ENCODE peak calls at places on chromosomes 3 and 15, in six cellular contexts. One of them, this sample, is unnamed.

GRCh38 chr15:41568350-41569017 is 9.5 kb downstream of the TYRO3 start:
- DNase-seq in MCF 10A: no peak
- DNase-seq in NCI-H2171 treated with DMSO at 0.1 percent for 48 hours: no peak
- DNase-seq in breast epithelium: no peak
- DNase-seq in psoas muscle: no peak
- DNase-seq in stimulated activated CD4-positive, alpha-beta T cell treated with anti-CD3 and anti-CD28 coated beads, Interleukin-12 subunit alpha, Interleukin-12 subunit beta, amount 100 ng/mL, for 48 hours: no peak
- DNase-seq in this sample: no peak

GRCh38 chr3:160486459-160486869 is 36.9 kb upstream of the TRIM59 start:
- DNase-seq in stimulated activated CD4-positive, alpha-beta T cell treated with anti-CD3 and anti-CD28 coated beads, Interleukin-12 subunit alpha, Interleukin-12 subunit beta, amount 100 ng/mL, for 48 hours: no peak
- DNase-seq in psoas muscle: no peak
- DNase-seq in breast epithelium: no peak
- DNase-seq in MCF 10A: peak
- DNase-seq in NCI-H2171 treated with DMSO at 0.1 percent for 48 hours: peak
- DNase-seq in this sample: no peak

GRCh38 chr15:68224546-68225250 is 4.8 kb downstream of the CLN6 start:
- DNase-seq in MCF 10A: no peak
- DNase-seq in NCI-H2171 treated with DMSO at 0.1 percent for 48 hours: peak
- DNase-seq in stimulated activated CD4-positive, alpha-beta T cell treated with anti-CD3 and anti-CD28 coated beads, Interleukin-12 subunit alpha, Interleukin-12 subunit beta, amount 100 ng/mL, for 48 hours: no peak
- DNase-seq in breast epithelium: no peak
- DNase-seq in psoas muscle: no peak
- DNase-seq in this sample: no peak

GRCh38 chr3:23837691-23838090 is 31.9 kb downstream of the UBE2E1 start:
- DNase-seq in NCI-H2171 treated with DMSO at 0.1 percent for 48 hours: no peak
- DNase-seq in MCF 10A: no peak
- DNase-seq in stimulated activated CD4-positive, alpha-beta T cell treated with anti-CD3 and anti-CD28 coated beads, Interleukin-12 subunit alpha, Interleukin-12 subunit beta, amount 100 ng/mL, for 48 hours: no peak
- DNase-seq in psoas muscle: no peak
- DNase-seq in breast epithelium: no peak
- DNase-seq in this sample: no peak

GRCh38 chr3:67739851-67740250 is 85.4 kb upstream of the SUCLG2 start:
- DNase-seq in psoas muscle: no peak
- DNase-seq in breast epithelium: no peak
- DNase-seq in NCI-H2171 treated with DMSO at 0.1 percent for 48 hours: no peak
- DNase-seq in MCF 10A: no peak
- DNase-seq in stimulated activated CD4-positive, alpha-beta T cell treated with anti-CD3 and anti-CD28 coated beads, Interleukin-12 subunit alpha, Interleukin-12 subunit beta, amount 100 ng/mL, for 48 hours: no peak
- DNase-seq in this sample: no peak

GRCh38 chr3:115272036-115272824 is 125.1 kb upstream of the ZBTB20 start:
- DNase-seq in psoas muscle: no peak
- DNase-seq in MCF 10A: no peak
- DNase-seq in breast epithelium: no peak
- DNase-seq in stimulated activated CD4-positive, alpha-beta T cell treated with anti-CD3 and anti-CD28 coated beads, Interleukin-12 subunit alpha, Interleukin-12 subunit beta, amount 100 ng/mL, for 48 hours: no peak
- DNase-seq in NCI-H2171 treated with DMSO at 0.1 percent for 48 hours: no peak
- DNase-seq in this sample: no peak

GRCh38 chr15:42921049-42921731 is 612 bp upstream of the TTBK2 start:
- DNase-seq in stimulated activated CD4-positive, alpha-beta T cell treated with anti-CD3 and anti-CD28 coated beads, Interleukin-12 subunit alpha, Interleukin-12 subunit beta, amount 100 ng/mL, for 48 hours: no peak
- DNase-seq in MCF 10A: no peak
- DNase-seq in psoas muscle: peak
- DNase-seq in NCI-H2171 treated with DMSO at 0.1 percent for 48 hours: no peak
- DNase-seq in breast epithelium: no peak
- DNase-seq in this sample: peak

GRCh38 chr3:14570089-14570488 is 29.9 kb upstream of the GRIP2 start:
- DNase-seq in NCI-H2171 treated with DMSO at 0.1 percent for 48 hours: no peak
- DNase-seq in MCF 10A: no peak
- DNase-seq in stimulated activated CD4-positive, alpha-beta T cell treated with anti-CD3 and anti-CD28 coated beads, Interleukin-12 subunit alpha, Interleukin-12 subunit beta, amount 100 ng/mL, for 48 hours: no peak
- DNase-seq in psoas muscle: no peak
- DNase-seq in breast epithelium: no peak
- DNase-seq in this sample: no peak

GRCh38 chr3:135023985-135024658 is 229.1 kb downstream of the EPHB1 start:
- DNase-seq in psoas muscle: no peak
- DNase-seq in MCF 10A: no peak
- DNase-seq in NCI-H2171 treated with DMSO at 0.1 percent for 48 hours: peak
- DNase-seq in breast epithelium: no peak
- DNase-seq in stimulated activated CD4-positive, alpha-beta T cell treated with anti-CD3 and anti-CD28 coated beads, Interleukin-12 subunit alpha, Interleukin-12 subunit beta, amount 100 ng/mL, for 48 hours: no peak
- DNase-seq in this sample: no peak

GRCh38 chr15:45181491-45182285 is 6.1 kb downstream of the SHF start:
- DNase-seq in stimulated activated CD4-positive, alpha-beta T cell treated with anti-CD3 and anti-CD28 coated beads, Interleukin-12 subunit alpha, Interleukin-12 subunit beta, amount 100 ng/mL, for 48 hours: no peak
- DNase-seq in MCF 10A: no peak
- DNase-seq in NCI-H2171 treated with DMSO at 0.1 percent for 48 hours: peak
- DNase-seq in psoas muscle: no peak
- DNase-seq in breast epithelium: no peak
- DNase-seq in this sample: no peak

GRCh38 chr3:95350066-95350465 is 1287.2 kb downstream of the NSUN3 start:
- DNase-seq in breast epithelium: no peak
- DNase-seq in NCI-H2171 treated with DMSO at 0.1 percent for 48 hours: no peak
- DNase-seq in MCF 10A: no peak
- DNase-seq in psoas muscle: no peak
- DNase-seq in stimulated activated CD4-positive, alpha-beta T cell treated with anti-CD3 and anti-CD28 coated beads, Interleukin-12 subunit alpha, Interleukin-12 subunit beta, amount 100 ng/mL, for 48 hours: no peak
- DNase-seq in this sample: no peak

GRCh38 chr3:189316296-189317019 is 144.7 kb downstream of the TPRG1 start:
- DNase-seq in stimulated activated CD4-positive, alpha-beta T cell treated with anti-CD3 and anti-CD28 coated beads, Interleukin-12 subunit alpha, Interleukin-12 subunit beta, amount 100 ng/mL, for 48 hours: no peak
- DNase-seq in breast epithelium: peak
- DNase-seq in MCF 10A: no peak
- DNase-seq in NCI-H2171 treated with DMSO at 0.1 percent for 48 hours: no peak
- DNase-seq in psoas muscle: no peak
- DNase-seq in this sample: no peak

GRCh38 chr3:61682671-61683408 is 121.5 kb downstream of the PTPRG start:
- DNase-seq in breast epithelium: no peak
- DNase-seq in NCI-H2171 treated with DMSO at 0.1 percent for 48 hours: no peak
- DNase-seq in stimulated activated CD4-positive, alpha-beta T cell treated with anti-CD3 and anti-CD28 coated beads, Interleukin-12 subunit alpha, Interleukin-12 subunit beta, amount 100 ng/mL, for 48 hours: no peak
- DNase-seq in psoas muscle: no peak
- DNase-seq in MCF 10A: peak
- DNase-seq in this sample: no peak

GRCh38 chr15:51075364-51075763 is 19.3 kb downstream of the TNFAIP8L3 start:
- DNase-seq in stimulated activated CD4-positive, alpha-beta T cell treated with anti-CD3 and anti-CD28 coated beads, Interleukin-12 subunit alpha, Interleukin-12 subunit beta, amount 100 ng/mL, for 48 hours: no peak
- DNase-seq in breast epithelium: no peak
- DNase-seq in psoas muscle: no peak
- DNase-seq in NCI-H2171 treated with DMSO at 0.1 percent for 48 hours: no peak
- DNase-seq in MCF 10A: no peak
- DNase-seq in this sample: no peak

GRCh38 chr15:34802371-34802770 is 7.0 kb upstream of the ACTC1 start:
- DNase-seq in MCF 10A: no peak
- DNase-seq in breast epithelium: no peak
- DNase-seq in psoas muscle: no peak
- DNase-seq in NCI-H2171 treated with DMSO at 0.1 percent for 48 hours: no peak
- DNase-seq in stimulated activated CD4-positive, alpha-beta T cell treated with anti-CD3 and anti-CD28 coated beads, Interleukin-12 subunit alpha, Interleukin-12 subunit beta, amount 100 ng/mL, for 48 hours: no peak
- DNase-seq in this sample: no peak

GRCh38 chr15:69236505-69236904 is 62.2 kb upstream of the PAQR5 start:
- DNase-seq in breast epithelium: no peak
- DNase-seq in stimulated activated CD4-positive, alpha-beta T cell treated with anti-CD3 and anti-CD28 coated beads, Interleukin-12 subunit alpha, Interleukin-12 subunit beta, amount 100 ng/mL, for 48 hours: no peak
- DNase-seq in psoas muscle: no peak
- DNase-seq in NCI-H2171 treated with DMSO at 0.1 percent for 48 hours: no peak
- DNase-seq in MCF 10A: no peak
- DNase-seq in this sample: no peak

GRCh38 chr3:156160653-156161052 is 40.3 kb downstream of the KCNAB1 start:
- DNase-seq in MCF 10A: no peak
- DNase-seq in stimulated activated CD4-positive, alpha-beta T cell treated with anti-CD3 and anti-CD28 coated beads, Interleukin-12 subunit alpha, Interleukin-12 subunit beta, amount 100 ng/mL, for 48 hours: no peak
- DNase-seq in NCI-H2171 treated with DMSO at 0.1 percent for 48 hours: peak
- DNase-seq in psoas muscle: no peak
- DNase-seq in breast epithelium: no peak
- DNase-seq in this sample: no peak

GRCh38 chr3:43417133-43417532 is 130.8 kb downstream of the SNRK start:
- DNase-seq in MCF 10A: no peak
- DNase-seq in psoas muscle: no peak
- DNase-seq in stimulated activated CD4-positive, alpha-beta T cell treated with anti-CD3 and anti-CD28 coated beads, Interleukin-12 subunit alpha, Interleukin-12 subunit beta, amount 100 ng/mL, for 48 hours: no peak
- DNase-seq in NCI-H2171 treated with DMSO at 0.1 percent for 48 hours: no peak
- DNase-seq in breast epithelium: no peak
- DNase-seq in this sample: no peak

GRCh38 chr15:98812711-98813441 is 164.5 kb downstream of the IGF1R start:
- DNase-seq in psoas muscle: no peak
- DNase-seq in NCI-H2171 treated with DMSO at 0.1 percent for 48 hours: no peak
- DNase-seq in MCF 10A: no peak
- DNase-seq in breast epithelium: no peak
- DNase-seq in stimulated activated CD4-positive, alpha-beta T cell treated with anti-CD3 and anti-CD28 coated beads, Interleukin-12 subunit alpha, Interleukin-12 subunit beta, amount 100 ng/mL, for 48 hours: no peak
- DNase-seq in this sample: no peak

GRCh38 chr15:93706476-93706875 is 524.9 kb upstream of the MCTP2 start:
- DNase-seq in MCF 10A: no peak
- DNase-seq in stimulated activated CD4-positive, alpha-beta T cell treated with anti-CD3 and anti-CD28 coated beads, Interleukin-12 subunit alpha, Interleukin-12 subunit beta, amount 100 ng/mL, for 48 hours: no peak
- DNase-seq in breast epithelium: no peak
- DNase-seq in NCI-H2171 treated with DMSO at 0.1 percent for 48 hours: no peak
- DNase-seq in psoas muscle: no peak
- DNase-seq in this sample: no peak

GRCh38 chr3:124768812-124769211 is 38.6 kb downstream of the UMPS start:
- DNase-seq in psoas muscle: peak
- DNase-seq in stimulated activated CD4-positive, alpha-beta T cell treated with anti-CD3 and anti-CD28 coated beads, Interleukin-12 subunit alpha, Interleukin-12 subunit beta, amount 100 ng/mL, for 48 hours: no peak
- DNase-seq in NCI-H2171 treated with DMSO at 0.1 percent for 48 hours: no peak
- DNase-seq in breast epithelium: no peak
- DNase-seq in MCF 10A: peak
- DNase-seq in this sample: no peak

GRCh38 chr3:122940628-122941086 is 86.9 kb downstream of the SEMA5B start:
- DNase-seq in MCF 10A: no peak
- DNase-seq in stimulated activated CD4-positive, alpha-beta T cell treated with anti-CD3 and anti-CD28 coated beads, Interleukin-12 subunit alpha, Interleukin-12 subunit beta, amount 100 ng/mL, for 48 hours: no peak
- DNase-seq in psoas muscle: no peak
- DNase-seq in breast epithelium: no peak
- DNase-seq in NCI-H2171 treated with DMSO at 0.1 percent for 48 hours: peak
- DNase-seq in this sample: no peak

GRCh38 chr3:18010001-18010400 is 267.6 kb upstream of the TBC1D5 start:
- DNase-seq in NCI-H2171 treated with DMSO at 0.1 percent for 48 hours: no peak
- DNase-seq in psoas muscle: no peak
- DNase-seq in stimulated activated CD4-positive, alpha-beta T cell treated with anti-CD3 and anti-CD28 coated beads, Interleukin-12 subunit alpha, Interleukin-12 subunit beta, amount 100 ng/mL, for 48 hours: no peak
- DNase-seq in MCF 10A: no peak
- DNase-seq in breast epithelium: no peak
- DNase-seq in this sample: no peak

GRCh38 chr15:89132611-89133242 is 44.5 kb downstream of the ABHD2 start:
- DNase-seq in breast epithelium: no peak
- DNase-seq in stimulated activated CD4-positive, alpha-beta T cell treated with anti-CD3 and anti-CD28 coated beads, Interleukin-12 subunit alpha, Interleukin-12 subunit beta, amount 100 ng/mL, for 48 hours: no peak
- DNase-seq in psoas muscle: no peak
- DNase-seq in MCF 10A: no peak
- DNase-seq in NCI-H2171 treated with DMSO at 0.1 percent for 48 hours: no peak
- DNase-seq in this sample: no peak

GRCh38 chr3:31634485-31634884 is 101.8 kb downstream of the STT3B start:
- DNase-seq in stimulated activated CD4-positive, alpha-beta T cell treated with anti-CD3 and anti-CD28 coated beads, Interleukin-12 subunit alpha, Interleukin-12 subunit beta, amount 100 ng/mL, for 48 hours: no peak
- DNase-seq in MCF 10A: peak
- DNase-seq in NCI-H2171 treated with DMSO at 0.1 percent for 48 hours: no peak
- DNase-seq in psoas muscle: no peak
- DNase-seq in breast epithelium: no peak
- DNase-seq in this sample: no peak

GRCh38 chr15:25136119-25136518 is 181.3 kb downstream of the SNRPN start:
- DNase-seq in stimulated activated CD4-positive, alpha-beta T cell treated with anti-CD3 and anti-CD28 coated beads, Interleukin-12 subunit alpha, Interleukin-12 subunit beta, amount 100 ng/mL, for 48 hours: no peak
- DNase-seq in NCI-H2171 treated with DMSO at 0.1 percent for 48 hours: peak
- DNase-seq in psoas muscle: no peak
- DNase-seq in breast epithelium: no peak
- DNase-seq in MCF 10A: no peak
- DNase-seq in this sample: no peak

GRCh38 chr3:11350374-11350773 is 78.2 kb downstream of the ATG7 start:
- DNase-seq in stimulated activated CD4-positive, alpha-beta T cell treated with anti-CD3 and anti-CD28 coated beads, Interleukin-12 subunit alpha, Interleukin-12 subunit beta, amount 100 ng/mL, for 48 hours: no peak
- DNase-seq in psoas muscle: no peak
- DNase-seq in MCF 10A: peak
- DNase-seq in breast epithelium: no peak
- DNase-seq in NCI-H2171 treated with DMSO at 0.1 percent for 48 hours: no peak
- DNase-seq in this sample: no peak

GRCh38 chr15:75836953-75837321 is 6.3 kb upstream of the UBE2Q2 start:
- DNase-seq in psoas muscle: peak
- DNase-seq in stimulated activated CD4-positive, alpha-beta T cell treated with anti-CD3 and anti-CD28 coated beads, Interleukin-12 subunit alpha, Interleukin-12 subunit beta, amount 100 ng/mL, for 48 hours: peak
- DNase-seq in NCI-H2171 treated with DMSO at 0.1 percent for 48 hours: no peak
- DNase-seq in MCF 10A: peak
- DNase-seq in breast epithelium: no peak
- DNase-seq in this sample: no peak

GRCh38 chr3:119230071-119230470 is 10.6 kb downstream of the B4GALT4 start:
- DNase-seq in breast epithelium: no peak
- DNase-seq in psoas muscle: no peak
- DNase-seq in MCF 10A: no peak
- DNase-seq in stimulated activated CD4-positive, alpha-beta T cell treated with anti-CD3 and anti-CD28 coated beads, Interleukin-12 subunit alpha, Interleukin-12 subunit beta, amount 100 ng/mL, for 48 hours: no peak
- DNase-seq in NCI-H2171 treated with DMSO at 0.1 percent for 48 hours: no peak
- DNase-seq in this sample: no peak

GRCh38 chr3:49020335-49021212 is 1.3 kb upstream of the NDUFAF3 start:
- DNase-seq in psoas muscle: peak
- DNase-seq in stimulated activated CD4-positive, alpha-beta T cell treated with anti-CD3 and anti-CD28 coated beads, Interleukin-12 subunit alpha, Interleukin-12 subunit beta, amount 100 ng/mL, for 48 hours: no peak
- DNase-seq in MCF 10A: peak
- DNase-seq in NCI-H2171 treated with DMSO at 0.1 percent for 48 hours: no peak
- DNase-seq in breast epithelium: peak
- DNase-seq in this sample: peak

This sample was measured in stimulated activated naive B cell treated with anti-CD40 and anti-IgM and Interleukin-4, amounts not matched to agents 10 μg/mL and 1 μg/mL and 100 μg/mL, for 72 hours.